ENCODE peak calls at places on chromosomes 6 and 20, in nine cellular contexts. One of them, this sample, is unnamed.

GRCh38 chr20:38854654-38855066 is 49.2 kb downstream of the PPP1R16B start:
- DNase-seq in neural crest cell: no peak
- DNase-seq in sigmoid colon: no peak
- DNase-seq in amygdala: no peak
- DNase-seq in activated CD8-positive, alpha-beta T cell treated with anti-CD3 and anti-CD28 coated beads for 36 hours: no peak
- DNase-seq in occipital lobe: no peak
- DNase-seq in stimulated activated CD8-positive, alpha-beta memory T cell treated with anti-CD3 and anti-CD28 coated beads, Interleukin-7, amount 100 ng/mL, for 1 hour: no peak
- DNase-seq in RCC 7860: no peak
- DNase-seq in CD8-positive, alpha-beta T cell: no peak
- DNase-seq in this sample: no peak

GRCh38 chr6:54308677-54309315 is 555 bp downstream of the TINAG start:
- DNase-seq in neural crest cell: no peak
- DNase-seq in sigmoid colon: no peak
- DNase-seq in amygdala: no peak
- DNase-seq in activated CD8-positive, alpha-beta T cell treated with anti-CD3 and anti-CD28 coated beads for 36 hours: no peak
- DNase-seq in occipital lobe: no peak
- DNase-seq in stimulated activated CD8-positive, alpha-beta memory T cell treated with anti-CD3 and anti-CD28 coated beads, Interleukin-7, amount 100 ng/mL, for 1 hour: no peak
- DNase-seq in RCC 7860: no peak
- DNase-seq in CD8-positive, alpha-beta T cell: no peak
- DNase-seq in this sample: no peak

GRCh38 chr6:47069156-47069555 is 27.0 kb upstream of the ADGRF1 start:
- DNase-seq in neural crest cell: no peak
- DNase-seq in sigmoid colon: no peak
- DNase-seq in amygdala: no peak
- DNase-seq in activated CD8-positive, alpha-beta T cell treated with anti-CD3 and anti-CD28 coated beads for 36 hours: no peak
- DNase-seq in occipital lobe: no peak
- DNase-seq in stimulated activated CD8-positive, alpha-beta memory T cell treated with anti-CD3 and anti-CD28 coated beads, Interleukin-7, amount 100 ng/mL, for 1 hour: no peak
- DNase-seq in RCC 7860: no peak
- DNase-seq in CD8-positive, alpha-beta T cell: no peak
- DNase-seq in this sample: no peak

GRCh38 chr6:47718571-47718970 is 20.2 kb downstream of the ADGRF4 start:
- DNase-seq in neural crest cell: no peak
- DNase-seq in sigmoid colon: no peak
- DNase-seq in amygdala: no peak
- DNase-seq in activated CD8-positive, alpha-beta T cell treated with anti-CD3 and anti-CD28 coated beads for 36 hours: no peak
- DNase-seq in occipital lobe: no peak
- DNase-seq in stimulated activated CD8-positive, alpha-beta memory T cell treated with anti-CD3 and anti-CD28 coated beads, Interleukin-7, amount 100 ng/mL, for 1 hour: no peak
- DNase-seq in RCC 7860: no peak
- DNase-seq in CD8-positive, alpha-beta T cell: no peak
- DNase-seq in this sample: no peak

GRCh38 chr6:139708342-139709199 is 334.1 kb upstream of the CITED2 start:
- DNase-seq in neural crest cell: no peak
- DNase-seq in sigmoid colon: no peak
- DNase-seq in amygdala: no peak
- DNase-seq in activated CD8-positive, alpha-beta T cell treated with anti-CD3 and anti-CD28 coated beads for 36 hours: no peak
- DNase-seq in occipital lobe: no peak
- DNase-seq in stimulated activated CD8-positive, alpha-beta memory T cell treated with anti-CD3 and anti-CD28 coated beads, Interleukin-7, amount 100 ng/mL, for 1 hour: no peak
- DNase-seq in RCC 7860: peak; percentile 87
- DNase-seq in CD8-positive, alpha-beta T cell: no peak
- DNase-seq in this sample: peak; percentile 26

GRCh38 chr6:32932132-32932868 is 8.5 kb downstream of the HLA-DMB start:
- DNase-seq in neural crest cell: no peak
- DNase-seq in sigmoid colon: no peak
- DNase-seq in amygdala: no peak
- DNase-seq in activated CD8-positive, alpha-beta T cell treated with anti-CD3 and anti-CD28 coated beads for 36 hours: no peak
- DNase-seq in occipital lobe: no peak
- DNase-seq in stimulated activated CD8-positive, alpha-beta memory T cell treated with anti-CD3 and anti-CD28 coated beads, Interleukin-7, amount 100 ng/mL, for 1 hour: no peak
- DNase-seq in RCC 7860: no peak
- DNase-seq in CD8-positive, alpha-beta T cell: no peak
- DNase-seq in this sample: no peak

GRCh38 chr6:41429506-41430504 is 94.4 kb downstream of the NCR2 start:
- DNase-seq in neural crest cell: no peak
- DNase-seq in sigmoid colon: no peak
- DNase-seq in amygdala: no peak
- DNase-seq in activated CD8-positive, alpha-beta T cell treated with anti-CD3 and anti-CD28 coated beads for 36 hours: no peak
- DNase-seq in occipital lobe: no peak
- DNase-seq in stimulated activated CD8-positive, alpha-beta memory T cell treated with anti-CD3 and anti-CD28 coated beads, Interleukin-7, amount 100 ng/mL, for 1 hour: no peak
- DNase-seq in RCC 7860: no peak
- DNase-seq in CD8-positive, alpha-beta T cell: no peak
- DNase-seq in this sample: no peak

GRCh38 chr6:157550114-157550989 is 169.4 kb downstream of the ZDHHC14 start:
- DNase-seq in neural crest cell: no peak
- DNase-seq in sigmoid colon: no peak
- DNase-seq in amygdala: no peak
- DNase-seq in activated CD8-positive, alpha-beta T cell treated with anti-CD3 and anti-CD28 coated beads for 36 hours: peak; percentile 80
- DNase-seq in occipital lobe: no peak
- DNase-seq in stimulated activated CD8-positive, alpha-beta memory T cell treated with anti-CD3 and anti-CD28 coated beads, Interleukin-7, amount 100 ng/mL, for 1 hour: no peak
- DNase-seq in RCC 7860: peak; percentile 17
- DNase-seq in CD8-positive, alpha-beta T cell: no peak
- DNase-seq in this sample: no peak

GRCh38 chr6:125237764-125238163 is 64.0 kb downstream of the HDDC2 start:
- DNase-seq in neural crest cell: no peak
- DNase-seq in sigmoid colon: no peak
- DNase-seq in amygdala: no peak
- DNase-seq in activated CD8-positive, alpha-beta T cell treated with anti-CD3 and anti-CD28 coated beads for 36 hours: no peak
- DNase-seq in occipital lobe: no peak
- DNase-seq in stimulated activated CD8-positive, alpha-beta memory T cell treated with anti-CD3 and anti-CD28 coated beads, Interleukin-7, amount 100 ng/mL, for 1 hour: no peak
- DNase-seq in RCC 7860: no peak
- DNase-seq in CD8-positive, alpha-beta T cell: no peak
- DNase-seq in this sample: no peak

GRCh38 chr6:125714431-125715090 is 34.9 kb upstream of the HEY2 start:
- DNase-seq in neural crest cell: no peak
- DNase-seq in sigmoid colon: no peak
- DNase-seq in amygdala: no peak
- DNase-seq in activated CD8-positive, alpha-beta T cell treated with anti-CD3 and anti-CD28 coated beads for 36 hours: peak; percentile 11
- DNase-seq in occipital lobe: no peak
- DNase-seq in stimulated activated CD8-positive, alpha-beta memory T cell treated with anti-CD3 and anti-CD28 coated beads, Interleukin-7, amount 100 ng/mL, for 1 hour: no peak
- DNase-seq in RCC 7860: no peak
- DNase-seq in CD8-positive, alpha-beta T cell: no peak
- DNase-seq in this sample: no peak

GRCh38 chr20:14716251-14716650 is 378.8 kb upstream of the FLRT3 start:
- DNase-seq in neural crest cell: peak; percentile 2
- DNase-seq in sigmoid colon: no peak
- DNase-seq in amygdala: no peak
- DNase-seq in activated CD8-positive, alpha-beta T cell treated with anti-CD3 and anti-CD28 coated beads for 36 hours: no peak
- DNase-seq in occipital lobe: no peak
- DNase-seq in stimulated activated CD8-positive, alpha-beta memory T cell treated with anti-CD3 and anti-CD28 coated beads, Interleukin-7, amount 100 ng/mL, for 1 hour: no peak
- DNase-seq in RCC 7860: no peak
- DNase-seq in CD8-positive, alpha-beta T cell: no peak
- DNase-seq in this sample: no peak

GRCh38 chr6:21201673-21202430 is 391.7 kb upstream of the SOX4 start:
- DNase-seq in neural crest cell: no peak
- DNase-seq in sigmoid colon: no peak
- DNase-seq in amygdala: no peak
- DNase-seq in activated CD8-positive, alpha-beta T cell treated with anti-CD3 and anti-CD28 coated beads for 36 hours: no peak
- DNase-seq in occipital lobe: no peak
- DNase-seq in stimulated activated CD8-positive, alpha-beta memory T cell treated with anti-CD3 and anti-CD28 coated beads, Interleukin-7, amount 100 ng/mL, for 1 hour: no peak
- DNase-seq in RCC 7860: no peak
- DNase-seq in CD8-positive, alpha-beta T cell: no peak
- DNase-seq in this sample: no peak

GRCh38 chr6:154080434-154081189 is 41.6 kb downstream of the OPRM1 start:
- DNase-seq in neural crest cell: no peak
- DNase-seq in sigmoid colon: no peak
- DNase-seq in amygdala: no peak
- DNase-seq in activated CD8-positive, alpha-beta T cell treated with anti-CD3 and anti-CD28 coated beads for 36 hours: no peak
- DNase-seq in occipital lobe: no peak
- DNase-seq in stimulated activated CD8-positive, alpha-beta memory T cell treated with anti-CD3 and anti-CD28 coated beads, Interleukin-7, amount 100 ng/mL, for 1 hour: no peak
- DNase-seq in RCC 7860: no peak
- DNase-seq in CD8-positive, alpha-beta T cell: no peak
- DNase-seq in this sample: no peak

GRCh38 chr20:38238834-38239233 is 21.7 kb downstream of the KIAA1755 start:
- DNase-seq in neural crest cell: no peak
- DNase-seq in sigmoid colon: no peak
- DNase-seq in amygdala: no peak
- DNase-seq in activated CD8-positive, alpha-beta T cell treated with anti-CD3 and anti-CD28 coated beads for 36 hours: no peak
- DNase-seq in occipital lobe: no peak
- DNase-seq in stimulated activated CD8-positive, alpha-beta memory T cell treated with anti-CD3 and anti-CD28 coated beads, Interleukin-7, amount 100 ng/mL, for 1 hour: no peak
- DNase-seq in RCC 7860: no peak
- DNase-seq in CD8-positive, alpha-beta T cell: no peak
- DNase-seq in this sample: no peak

GRCh38 chr6:45045253-45045601 is 282.9 kb upstream of the RUNX2 start:
- DNase-seq in neural crest cell: no peak
- DNase-seq in sigmoid colon: no peak
- DNase-seq in amygdala: no peak
- DNase-seq in activated CD8-positive, alpha-beta T cell treated with anti-CD3 and anti-CD28 coated beads for 36 hours: no peak
- DNase-seq in occipital lobe: no peak
- DNase-seq in stimulated activated CD8-positive, alpha-beta memory T cell treated with anti-CD3 and anti-CD28 coated beads, Interleukin-7, amount 100 ng/mL, for 1 hour: no peak
- DNase-seq in RCC 7860: peak; percentile 34
- DNase-seq in CD8-positive, alpha-beta T cell: no peak
- DNase-seq in this sample: no peak

GRCh38 chr6:158115102-158115501 is 53.0 kb downstream of the SERAC1 start:
- DNase-seq in neural crest cell: no peak
- DNase-seq in sigmoid colon: no peak
- DNase-seq in amygdala: no peak
- DNase-seq in activated CD8-positive, alpha-beta T cell treated with anti-CD3 and anti-CD28 coated beads for 36 hours: no peak
- DNase-seq in occipital lobe: no peak
- DNase-seq in stimulated activated CD8-positive, alpha-beta memory T cell treated with anti-CD3 and anti-CD28 coated beads, Interleukin-7, amount 100 ng/mL, for 1 hour: no peak
- DNase-seq in RCC 7860: no peak
- DNase-seq in CD8-positive, alpha-beta T cell: no peak
- DNase-seq in this sample: no peak

This sample was measured in dermis blood vessel endothelial cell.